ENCODE peak calls at places on chromosomes 16 and 17, in eight cellular contexts. A, M, I, Z, G, F, E and T are unnamed samples.

GRCh38 chr16:970766-971581 is at the start of gene LMF1:
- DNase-seq in A (peak), M (peak), I (peak), Z (peak), G (peak), F (peak), E (peak), T (peak)

GRCh38 chr16:50266337-50267091 is at the start of gene ADCY7:
- DNase-seq in A (peak), M (no peak), I (no peak), Z (peak), G (no peak), F (peak), E (peak), T (peak)

GRCh38 chr17:1087381-1088241 is 90.7 kb downstream of the TIMM22 start:
- DNase-seq in A (peak), M (peak), I (no peak), Z (peak), G (peak), F (no peak), E (no peak), T (peak)

GRCh38 chr17:9021985-9022552 is 759 bp downstream of the NTN1 start:
- DNase-seq in A (peak), M (no peak), I (no peak), Z (peak), G (no peak), F (no peak), E (no peak), T (no peak)

GRCh38 chr17:1109606-1110523 is 69.9 kb downstream of the ABR start:
- DNase-seq in A (no peak), M (no peak), I (no peak), Z (no peak), G (no peak), F (peak), E (no peak), T (no peak)

GRCh38 chr16:87182759-87183158 is 134.4 kb downstream of the C16orf95 start:
- DNase-seq in A (no peak), M (no peak), I (no peak), Z (no peak), G (no peak), F (no peak), E (no peak), T (no peak)

GRCh38 chr17:45426561-45426960 is 6.1 kb downstream of the ARHGAP27 start:
- DNase-seq in A (no peak), M (no peak), I (no peak), Z (no peak), G (no peak), F (no peak), E (no peak), T (no peak)

GRCh38 chr16:70582280-70582978 is 58.8 kb downstream of the SF3B3 start:
- DNase-seq in A (no peak), M (no peak), I (no peak), Z (no peak), G (no peak), F (no peak), E (no peak), T (no peak)

GRCh38 chr17:60039096-60039495 is 39.6 kb downstream of the HEATR6 start:
- DNase-seq in A (no peak), M (no peak), I (no peak), Z (no peak), G (no peak), F (no peak), E (no peak), T (no peak)

GRCh38 chr17:332558-333322 is 19.9 kb downstream of the RPH3AL start:
- DNase-seq in A (no peak), M (no peak), I (no peak), Z (peak), G (no peak), F (no peak), E (no peak), T (no peak)

GRCh38 chr16:71626858-71627213 is 852 bp downstream of the MARVELD3 start:
- DNase-seq in A (no peak), M (no peak), I (no peak), Z (peak), G (no peak), F (no peak), E (no peak), T (no peak)

GRCh38 chr17:17844500-17844899 is 7.7 kb upstream of the SREBF1 start:
- DNase-seq in A (no peak), M (no peak), I (no peak), Z (no peak), G (no peak), F (no peak), E (no peak), T (peak)

GRCh38 chr17:45016823-45017222 is 34.6 kb downstream of the DCAKD start:
- DNase-seq in A (no peak), M (no peak), I (no peak), Z (peak), G (no peak), F (no peak), E (no peak), T (no peak)

GRCh38 chr17:2911755-2912111 is 115.5 kb downstream of the RAP1GAP2 start:
- DNase-seq in A (no peak), M (no peak), I (no peak), Z (no peak), G (no peak), F (no peak), E (no peak), T (no peak)